ENCODE peak calls at places on chromosomes 3 and 15, in four cellular contexts. P is stomach, M is PC-9, K is uterus. W is an unnamed sample. For H3K4me1 and H3K36me3, the result is how much of the 10 kb centered on the place peaks cover.

GRCh38 chr15:94327356-94327936 is 96.1 kb downstream of the MCTP2 start:
- DNase-seq in P (no peak), M (peak), K (no peak), W (peak)

GRCh38 chr3:133999891-134000685 is 29.6 kb downstream of the SLCO2A1 start:
- DNase-seq in P (no peak), M (no peak), K (no peak), W (no peak)

GRCh38 chr3:187639912-187640822 is 30.0 kb downstream of the SST start:
- DNase-seq in P (peak), M (no peak), K (no peak), W (no peak)

GRCh38 chr3:6799264-6799915 is 61.5 kb upstream of the GRM7 start:
- DNase-seq in P (peak), M (peak), K (no peak), W (peak)

GRCh38 chr3:129606522-129607390 is at the start of gene PLXND1:
- DNase-seq in P (peak), M (peak), K (peak), W (peak)

GRCh38 chr3:134357914-134358811 is 16.1 kb downstream of the AMOTL2 start:
- DNase-seq in P (peak), M (peak), K (peak), W (peak)

GRCh38 chr15:77667351-77667750 is 34.6 kb upstream of the LINGO1 start:
- DNase-seq in P (no peak), M (no peak), K (no peak), W (no peak)

GRCh38 chr3:47571391-47572165 is 7.1 kb downstream of the CSPG5 start:
- DNase-seq in P (no peak), M (no peak), K (no peak), W (peak)

GRCh38 chr3:53154731-53155320 is 6.2 kb upstream of the PRKCD start:
- DNase-seq in P (peak), M (peak), K (no peak), W (no peak)

GRCh38 chr15:44775923-44776322 is 39.6 kb downstream of the TRIM69 start:
- DNase-seq in P (no peak), M (no peak), K (no peak), W (no peak)

GRCh38 chr3:68403741-68404140 is 528.6 kb downstream of the TAFA4 start:
- DNase-seq in P (no peak), M (no peak), K (no peak), W (no peak)

GRCh38 chr3:16546186-16547004 is 32.9 kb upstream of the RFTN1 start:
- DNase-seq in P (no peak), M (no peak), K (no peak), W (no peak)

GRCh38 chr3:10645800-10646199 is 140.4 kb upstream of the ATP2B2 start:
- DNase-seq in P (no peak), M (no peak), K (no peak), W (no peak)

GRCh38 chr3:150374975-150375374 is 33.1 kb upstream of the TSC22D2 start:
- DNase-seq in P (no peak), M (no peak), K (no peak), W (peak)

GRCh38 chr3:149494022-149494758 is 19.7 kb downstream of the TM4SF4 start:
- DNase-seq in P (peak), M (peak), K (peak), W (peak)

GRCh38 chr3:89380006-89380405 is 272.6 kb downstream of the EPHA3 start:
- DNase-seq in P (no peak), M (no peak), K (no peak), W (peak)

GRCh38 chr3:79339846-79340245 is 428.0 kb downstream of the ROBO1 start:
- DNase-seq in P (peak), M (no peak), K (no peak), W (no peak)

GRCh38 chr3:39264053-39264452 is 15.8 kb downstream of the CX3CR1 start:
- DNase-seq in P (no peak), M (no peak), K (no peak), W (no peak)

GRCh38 chr15:100781061-100781960 is 98.3 kb upstream of the ALDH1A3 start:
- DNase-seq in P (no peak), M (no peak), K (no peak), W (peak)

GRCh38 chr15:57909388-57909787 is 156.1 kb downstream of the ALDH1A2 start:
- DNase-seq in P (no peak), M (no peak), K (no peak), W (no peak)

GRCh38 chr3:157148123-157148889 is 11.6 kb downstream of the CCNL1 start:
- DNase-seq in P (no peak), M (no peak), K (no peak), W (peak)

GRCh38 chr3:28575748-28576589 is 227.3 kb upstream of the AZI2 start:
- DNase-seq in P (peak), M (no peak), K (no peak), W (peak)

GRCh38 chr15:101652783-101653430 is 726 bp upstream of the TM2D3 start:
- DNase-seq in P (no peak), M (no peak), K (peak), W (peak)

GRCh38 chr3:102148598-102149302 is 286.1 kb upstream of the ZPLD1 start:
- DNase-seq in P (no peak), M (no peak), K (no peak), W (no peak)

GRCh38 chr3:124780767-124781485 is 50.7 kb downstream of the UMPS start:
- DNase-seq in P (no peak), M (no peak), K (peak), W (peak)

GRCh38 chr15:52338891-52339290 is 43.3 kb upstream of the MYO5C start:
- DNase-seq in P (no peak), M (no peak), K (no peak), W (no peak)

GRCh38 chr3:127629462-127630403 is 748 bp downstream of the PODXL2 start:
- DNase-seq in P (no peak), M (no peak), K (no peak), W (peak)

GRCh38 chr3:53156368-53156834 is 4.6 kb upstream of the PRKCD start:
- DNase-seq in P (no peak), M (no peak), K (no peak), W (no peak)

GRCh38 chr3:172051957-172052354 is 12.6 kb downstream of the FNDC3B start:
- DNase-seq in P (no peak), M (no peak), K (no peak), W (no peak)

GRCh38 chr3:172048599-172048998 is 9.2 kb downstream of the FNDC3B start:
- DNase-seq in P (no peak), M (no peak), K (no peak), W (no peak)

GRCh38 chr3:172052405-172052804 is 13.0 kb downstream of the FNDC3B start:
- DNase-seq in P (no peak), M (no peak), K (no peak), W (no peak)

GRCh38 chr3:172054115-172054764 is 14.9 kb downstream of the FNDC3B start:
- DNase-seq in P (no peak), M (no peak), K (no peak), W (no peak)

DNA sequence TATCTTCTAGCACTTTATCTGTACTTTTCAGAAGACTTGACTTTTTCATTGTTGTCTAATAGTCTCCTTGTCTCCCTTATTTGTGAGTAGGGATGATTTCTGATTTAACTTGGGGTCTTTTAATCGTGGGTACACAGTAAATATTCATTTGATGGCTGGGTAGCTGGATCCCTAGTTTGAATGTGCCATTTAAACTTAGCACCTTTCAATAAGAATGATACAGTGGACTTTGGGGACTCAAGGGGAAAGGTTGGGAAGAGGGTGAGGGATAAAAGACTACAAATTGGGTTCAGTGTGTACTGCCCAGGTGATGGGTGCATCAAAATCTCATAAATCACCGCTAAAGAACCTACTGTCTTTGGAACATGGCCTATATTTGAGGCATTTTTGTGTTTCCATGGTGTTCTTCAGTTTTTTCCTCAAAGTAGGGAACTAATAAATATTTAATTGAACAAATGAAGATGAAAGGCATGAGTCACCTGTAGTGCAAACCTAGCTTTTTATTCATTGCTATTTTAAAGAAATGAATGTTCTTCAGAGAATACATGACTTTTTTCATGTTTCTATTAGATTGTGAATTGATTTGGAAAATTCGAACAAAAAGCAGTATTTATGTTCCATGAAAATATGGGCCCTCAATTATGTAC is 12.1 kb downstream of the FNDC3B start:
- DNase-seq in P (no peak), M (no peak), K (no peak), W (no peak)
- H3K4me1 ChIP-seq in P (under half), M (under half), K (under half), W (under half)

GRCh38 chr3:139288266-139288821 is 55.5 kb upstream of the MRPS22 start:
- DNase-seq in P (peak), M (no peak), K (peak), W (no peak)
- H3K36me3 ChIP-seq in P (under half), M (under half), K (under half), W (under half)

GRCh38 chr3:195182470-195182795 is 88.5 kb downstream of the XXYLT1 start:
- DNase-seq in P (no peak), M (no peak), K (peak), W (peak)
- H3K4me1 ChIP-seq in P (under half), M (under half), K (under half), W (half or more)

GRCh38 chr15:80835338-80835737 is 56.2 kb downstream of the CEMIP start:
- DNase-seq in P (no peak), M (no peak), K (no peak), W (peak)

GRCh38 chr15:80834402-80834801 is 55.2 kb downstream of the CEMIP start:
- DNase-seq in P (no peak), M (no peak), K (no peak), W (peak)

GRCh38 chr15:80836991-80837390 is 57.8 kb downstream of the CEMIP start:
- DNase-seq in P (no peak), M (no peak), K (no peak), W (no peak)

GRCh38 chr15:80836223-80836622 is 57.1 kb downstream of the CEMIP start:
- DNase-seq in P (no peak), M (no peak), K (no peak), W (no peak)

DNA sequence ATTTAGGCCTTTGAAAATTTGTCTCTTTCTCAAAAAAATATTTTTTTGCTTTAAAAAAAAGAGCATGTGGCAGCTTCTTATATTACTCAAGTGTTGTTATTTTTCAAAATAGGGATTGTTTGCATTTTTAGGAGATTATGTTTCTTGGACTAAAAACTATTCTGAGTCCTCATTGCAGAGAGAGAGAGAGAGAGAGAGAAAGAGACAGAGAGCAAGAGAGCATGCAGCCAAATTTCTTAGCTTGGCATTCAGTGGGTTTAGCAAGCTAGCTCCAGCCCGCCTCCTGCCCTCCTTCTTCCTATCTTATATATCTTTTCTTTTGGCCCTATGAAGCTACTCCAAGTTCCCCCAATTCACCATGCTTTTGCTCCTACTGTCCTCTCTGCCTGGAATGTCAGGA is 55.7 kb downstream of the CEMIP start:
- DNase-seq in P (no peak), M (no peak), K (no peak), W (peak)
- H3K36me3 ChIP-seq in P (under half), M (under half), K (under half), W (under half)

GRCh38 chr3:71131893-71132314 is 451.6 kb downstream of the FOXP1 start:
- DNase-seq in P (no peak), M (no peak), K (no peak), W (no peak)
- H3K4me1 ChIP-seq in P (under half), M (under half), K (under half), W (under half)

GRCh38 chr3:9406856-9407626 is 9.6 kb downstream of the SETD5 start:
- DNase-seq in P (no peak), M (no peak), K (no peak), W (no peak)

GRCh38 chr3:9408061-9408460 is 10.6 kb downstream of the SETD5 start:
- DNase-seq in P (no peak), M (no peak), K (no peak), W (no peak)

GRCh38 chr3:9404680-9405079 is 7.3 kb downstream of the SETD5 start:
- DNase-seq in P (no peak), M (no peak), K (no peak), W (no peak)

GRCh38 chr3:9403463-9403862 is 6.0 kb downstream of the SETD5 start:
- DNase-seq in P (no peak), M (no peak), K (no peak), W (no peak)

GRCh38 chr3:9405756-9406155 is 8.3 kb downstream of the SETD5 start:
- DNase-seq in P (no peak), M (no peak), K (no peak), W (no peak)
- H3K36me3 ChIP-seq in P (under half), M (under half), K (under half), W (under half)

GRCh38 chr3:179962617-179963387 is 73.9 kb downstream of the PEX5L start:
- DNase-seq in P (no peak), M (no peak), K (no peak), W (no peak)

GRCh38 chr3:179971280-179971679 is 65.5 kb downstream of the PEX5L start:
- DNase-seq in P (no peak), M (no peak), K (no peak), W (no peak)

GRCh38 chr3:179969525-179969924 is 67.2 kb downstream of the PEX5L start:
- DNase-seq in P (no peak), M (peak), K (no peak), W (peak)

GRCh38 chr3:179964867-179965266 is 71.9 kb downstream of the PEX5L start:
- DNase-seq in P (no peak), M (no peak), K (no peak), W (no peak)

GRCh38 chr3:179967622-179968021 is 69.1 kb downstream of the PEX5L start:
- DNase-seq in P (no peak), M (no peak), K (no peak), W (no peak)
- H3K4me1 ChIP-seq in P (under half), M (under half), K (under half), W (under half)

GRCh38 chr15:66461917-66462316 is 35.6 kb downstream of the SNAPC5 start:
- DNase-seq in P (no peak), M (peak), K (no peak), W (no peak)

GRCh38 chr15:66454143-66454542 is 43.4 kb downstream of the SNAPC5 start:
- DNase-seq in P (no peak), M (no peak), K (no peak), W (peak)

GRCh38 chr15:66456211-66456610 is 41.4 kb downstream of the SNAPC5 start:
- DNase-seq in P (no peak), M (no peak), K (no peak), W (peak)

GRCh38 chr15:66462630-66463029 is 34.9 kb downstream of the SNAPC5 start:
- DNase-seq in P (no peak), M (no peak), K (no peak), W (no peak)

DNA sequence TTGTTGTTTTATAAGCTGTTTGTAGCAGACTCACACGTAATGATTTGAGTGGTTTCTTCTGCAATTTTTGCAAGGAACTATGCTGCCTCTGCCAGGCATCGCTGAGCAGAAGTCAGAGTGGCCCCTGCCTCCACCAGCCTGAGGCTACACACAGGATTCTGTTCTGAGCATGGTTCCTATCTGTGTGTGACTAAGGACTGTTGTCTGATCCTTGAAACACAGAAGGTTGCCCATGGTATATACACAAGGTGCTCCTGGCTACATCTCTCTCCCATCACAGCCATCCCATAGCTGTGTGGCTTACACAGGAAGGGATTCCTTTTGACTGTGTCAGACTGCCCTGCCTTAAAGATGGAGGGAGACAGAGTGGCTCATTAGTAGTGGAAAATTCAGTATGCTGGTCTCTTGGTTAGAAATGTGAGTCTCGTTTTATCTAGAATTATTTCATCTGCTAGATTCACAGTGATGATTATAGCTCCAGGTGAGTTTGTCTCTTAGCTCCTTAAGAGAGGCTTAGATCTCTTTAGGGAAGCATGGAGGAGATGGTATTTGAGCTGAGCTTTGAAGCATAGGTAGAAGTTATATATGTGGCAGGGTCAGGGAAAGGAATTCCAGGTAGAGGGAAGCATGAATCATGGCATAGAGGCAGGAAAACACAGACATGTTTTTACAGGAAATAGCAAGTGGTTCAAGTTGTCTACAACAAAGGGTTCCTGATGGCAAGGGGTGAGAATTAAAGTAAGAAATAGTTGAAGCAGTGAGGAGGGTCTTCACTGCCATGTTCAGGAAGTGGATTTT is 37.5 kb downstream of the SNAPC5 start:
- DNase-seq in P (no peak), M (peak), K (no peak), W (no peak)
- H3K36me3 ChIP-seq in P (under half), M (under half), K (under half), W (under half)

DNA sequence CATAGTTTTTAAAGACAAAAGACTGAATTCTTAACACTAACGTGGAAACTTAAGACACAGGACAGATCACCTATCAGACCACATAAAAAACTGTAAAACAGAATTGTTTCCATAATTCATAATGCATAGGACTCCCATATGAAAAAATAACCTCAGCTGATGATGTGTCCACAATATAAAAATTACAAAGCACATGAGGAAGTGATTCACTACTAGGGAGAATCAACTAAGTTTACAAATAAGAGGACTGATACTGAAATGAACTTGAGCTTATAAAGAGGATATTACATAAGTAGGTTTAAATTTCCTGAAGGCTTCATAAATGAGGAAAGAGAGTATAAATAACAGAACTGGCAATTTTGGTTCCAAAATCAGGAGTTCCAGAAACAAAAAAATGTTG is 111.8 kb downstream of the SAMMSON start:
- DNase-seq in P (no peak), M (no peak), K (no peak), W (no peak)
- H3K4me1 ChIP-seq in P (under half), M (under half), K (under half), W (under half)

GRCh38 chr3:186582541-186582940 is 12.0 kb downstream of the DNAJB11 start:
- DNase-seq in P (no peak), M (no peak), K (no peak), W (no peak)
- H3K36me3 ChIP-seq in P (half or more), M (half or more), K (under half), W (half or more)

W was measured in adipocyte.